ENCODE peak calls at places on chromosomes 12 and 14, in six cellular contexts. L, F, J, O, N and D are unnamed samples.

GRCh38 chr14:22737052-22737451 is 29.4 kb upstream of the OXA1L start:
- DNase-seq in N (no peak), F (no peak), J (no peak), O (no peak), L (no peak), D (no peak)

GRCh38 chr14:74691456-74691855 is 21.4 kb downstream of the AREL1 start:
- DNase-seq in N (no peak), J (no peak), O (no peak), L (no peak), F (no peak), D (no peak)

GRCh38 chr14:80055912-80056801 is 155.1 kb downstream of the DIO2 start:
- DNase-seq in L (no peak), N (peak), F (peak), O (no peak), J (peak), D (peak)

GRCh38 chr12:75812341-75813018 is 219.1 kb downstream of the PHLDA1 start:
- DNase-seq in F (no peak), L (no peak), N (no peak), J (peak), O (no peak), D (no peak)

GRCh38 chr14:34069854-34070582 is 119.1 kb upstream of the EGLN3 start:
- DNase-seq in O (no peak), F (no peak), J (no peak), N (no peak), L (no peak), D (no peak)

GRCh38 chr12:130715150-130715995 is 726 bp downstream of the RIMBP2 start:
- DNase-seq in L (no peak), N (no peak), F (no peak), O (no peak), J (peak), D (no peak)

GRCh38 chr14:67940476-67940875 is 120.9 kb downstream of the RAD51B start:
- DNase-seq in J (no peak), N (no peak), F (no peak), L (no peak), O (no peak), D (no peak)

GRCh38 chr12:57764662-57765002 is 2.2 kb downstream of the CYP27B1 start:
- DNase-seq in L (no peak), F (no peak), O (no peak), J (no peak), N (no peak), D (no peak)

GRCh38 chr14:71856199-71856919 is 75.9 kb upstream of the RGS6 start:
- DNase-seq in L (no peak), J (no peak), O (no peak), F (no peak), N (no peak), D (no peak)

GRCh38 chr14:101817511-101818001 is 56.0 kb downstream of the PPP2R5C start:
- DNase-seq in N (no peak), F (no peak), J (no peak), L (peak), O (no peak), D (no peak)